ENCODE peak calls at places on chromosome 17, in nine cellular contexts. Z is testis, M is heart left ventricle, W is H1, T is HepG2, U is NB4, Y is Peyer's patch, P is body of pancreas, F is tibial nerve. N is an unnamed sample.

GRCh38 chr17:337022-337420 is 15.6 kb downstream of the RPH3AL start:
- DNase-seq in Z (no peak), M (no peak), W (no peak), T (no peak), U (no peak), Y (no peak), P (no peak), F (no peak), N (no peak)

GRCh38 chr17:81097943-81098308 is 63.0 kb downstream of the BAIAP2 start:
- DNase-seq in Z (no peak), M (no peak), W (no peak), T (peak; percentile 42), U (peak; percentile 82), Y (no peak), P (no peak), F (no peak), N (no peak)

GRCh38 chr17:80751070-80751459 is 206.4 kb downstream of the RPTOR start:
- DNase-seq in Z (no peak), M (no peak), W (no peak), T (no peak), U (no peak), Y (no peak), P (no peak), F (no peak), N (peak; percentile 89)

GRCh38 chr17:61275395-61275794 is 124.2 kb upstream of the TBX2 start:
- DNase-seq in Z (no peak), M (no peak), W (no peak), T (no peak), U (no peak), Y (no peak), P (no peak), F (no peak), N (no peak)

GRCh38 chr17:79942591-79943353 is 92.9 kb downstream of the TBC1D16 start:
- DNase-seq in Z (no peak), M (no peak), W (no peak), T (no peak), U (no peak), Y (peak; percentile 29), P (peak; percentile 15), F (no peak), N (peak; percentile 12)

GRCh38 chr17:51601622-51602261 is 341.4 kb downstream of the UTP18 start:
- DNase-seq in Z (no peak), M (no peak), W (no peak), T (no peak), U (peak; percentile 24), Y (no peak), P (no peak), F (no peak), N (no peak)

GRCh38 chr17:21017256-21017655 is 25.6 kb downstream of the USP22 start:
- DNase-seq in Z (no peak), M (no peak), W (no peak), T (no peak), U (no peak), Y (no peak), P (no peak), F (no peak), N (no peak)

GRCh38 chr17:67227488-67227887 is 17.5 kb downstream of the HELZ start:
- DNase-seq in Z (no peak), M (no peak), W (no peak), T (no peak), U (no peak), Y (no peak), P (no peak), F (no peak), N (no peak)

GRCh38 chr17:29760771-29761682 is 138.3 kb upstream of the CORO6 start:
- DNase-seq in Z (peak; percentile 89), M (peak; percentile 93), W (peak; percentile 82), T (peak; percentile 60), U (peak; percentile 93), Y (peak; percentile 94), P (peak; percentile 55), F (peak; percentile 83), N (peak; percentile 84)

GRCh38 chr17:18015603-18016002 is 23.4 kb downstream of the ATPAF2 start:
- DNase-seq in Z (no peak), M (no peak), W (no peak), T (no peak), U (no peak), Y (no peak), P (no peak), F (no peak), N (no peak)

GRCh38 chr17:80941743-80942211 is 49.9 kb upstream of the CHMP6 start:
- DNase-seq in Z (peak; percentile 68), M (no peak), W (no peak), T (no peak), U (no peak), Y (no peak), P (no peak), F (no peak), N (no peak)

GRCh38 chr17:9284884-9285283 is 263.6 kb downstream of the NTN1 start:
- DNase-seq in Z (no peak), M (peak; percentile 46), W (no peak), T (no peak), U (no peak), Y (no peak), P (no peak), F (peak; percentile 12), N (no peak)

GRCh38 chr17:4591529-4591928 is 7.2 kb downstream of the SMTNL2 start:
- DNase-seq in Z (no peak), M (no peak), W (no peak), T (no peak), U (peak; percentile 14), Y (no peak), P (no peak), F (no peak), N (peak; percentile 80)

GRCh38 chr17:43006639-43007551 is at the start of gene IFI35:
- DNase-seq in Z (peak; percentile 89), M (peak; percentile 89), W (peak; percentile 79), T (peak; percentile 83), U (peak; percentile 87), Y (peak; percentile 85), P (peak; percentile 87), F (peak; percentile 83), N (peak; percentile 77)
- TF ChIP-seq POLR2A in Z (no peak), M (peak; percentile 34), W (peak; percentile 52), T (peak; percentile 76), U (peak; percentile 34), Y (peak; percentile 69), P (peak; percentile 40), F (peak; percentile 57), N (peak; percentile 16)

GRCh38 chr17:28466521-28467048 is 6.9 kb upstream of the SLC13A2 start:
- DNase-seq in Z (peak; percentile 25), M (no peak), W (peak; percentile 24), T (no peak), U (no peak), Y (no peak), P (no peak), F (no peak), N (no peak)

GRCh38 chr17:28469376-28469775 is 4.1 kb upstream of the SLC13A2 start:
- DNase-seq in Z (no peak), M (no peak), W (peak; percentile 22), T (no peak), U (no peak), Y (no peak), P (no peak), F (no peak), N (no peak)

GRCh38 chr17:28467456-28468025 is 5.9 kb upstream of the SLC13A2 start:
- DNase-seq in Z (no peak), M (no peak), W (no peak), T (no peak), U (peak; percentile 73), Y (no peak), P (no peak), F (no peak), N (no peak)

GRCh38 chr17:28468781-28469180 is 4.7 kb upstream of the SLC13A2 start:
- DNase-seq in Z (no peak), M (no peak), W (no peak), T (no peak), U (no peak), Y (no peak), P (no peak), F (no peak), N (no peak)

DNA sequence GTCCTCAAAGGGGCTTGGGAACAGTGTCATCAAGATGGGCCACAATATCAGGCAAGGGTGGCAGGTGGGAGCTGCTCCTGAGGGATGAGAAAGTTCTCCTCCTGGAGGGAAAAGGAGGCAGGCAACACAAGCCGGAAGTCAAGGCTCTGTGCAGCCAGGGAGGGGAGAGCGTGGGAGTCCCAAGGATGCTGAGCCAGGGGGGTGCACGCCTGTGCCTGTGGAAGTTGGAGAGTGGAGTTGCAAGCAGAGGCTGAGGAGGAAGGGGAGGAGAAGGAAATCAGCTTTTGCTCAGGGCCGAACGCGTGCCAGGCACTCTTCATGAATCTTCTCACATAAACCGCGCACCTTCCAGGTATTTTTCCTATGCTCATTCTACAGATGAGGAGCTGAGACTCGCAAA is 7.4 kb upstream of the SLC13A2 start:
- DNase-seq in Z (no peak), M (no peak), W (peak; percentile 36), T (no peak), U (no peak), Y (no peak), P (no peak), F (no peak), N (no peak)
- TF ChIP-seq POLR2A in Z (no peak), M (no peak), W (no peak), T (no peak), U (no peak), Y (no peak), P (no peak), F (no peak), N (no peak)

DNA sequence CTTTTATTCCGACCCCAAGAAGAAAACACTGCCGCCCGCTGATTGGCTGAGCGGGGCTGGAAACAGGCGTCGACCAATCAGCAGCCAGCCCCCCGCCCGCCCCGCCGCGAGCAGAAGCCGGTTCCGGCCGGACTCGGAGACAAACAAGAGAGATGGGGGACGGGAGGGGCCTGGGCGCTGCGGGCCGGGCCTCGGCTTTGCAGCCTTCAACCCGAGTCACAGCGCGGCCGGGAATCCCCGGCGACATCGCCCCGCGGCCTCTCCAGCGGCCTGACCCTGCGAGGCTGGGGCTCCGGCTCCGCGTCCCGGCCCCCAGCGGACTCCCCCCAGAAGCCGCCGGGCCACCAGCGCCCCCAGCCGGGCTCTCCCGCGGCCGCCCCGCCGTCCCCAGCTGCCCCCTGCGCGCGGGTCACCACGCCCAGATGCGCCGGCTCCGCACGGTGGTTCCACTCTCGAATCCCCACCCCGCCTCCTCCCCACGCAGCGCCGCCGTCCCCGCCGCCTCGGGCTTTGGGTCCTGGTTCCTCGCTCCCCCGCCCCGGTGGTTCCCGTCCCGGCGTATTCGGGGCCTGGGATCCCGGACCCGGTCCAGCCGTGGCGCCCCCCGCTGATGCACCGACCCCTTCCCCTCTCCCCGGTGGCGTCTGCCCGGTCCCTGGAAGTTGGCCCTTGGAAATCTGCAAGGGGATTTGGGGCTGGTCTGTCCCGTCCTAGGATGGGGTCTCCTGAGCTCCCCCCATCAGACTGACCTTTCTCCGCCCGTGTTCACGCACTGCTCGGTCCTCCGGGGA is 417 bp upstream of the SLC43A2 start:
- DNase-seq in Z (peak; percentile 97), M (peak; percentile 97), W (peak; percentile 95), T (peak; percentile 91), U (no peak), Y (peak; percentile 98), P (peak; percentile 90), F (peak; percentile 95), N (peak; percentile 92)
- TF ChIP-seq POLR2A in Z (no peak), M (peak; percentile 79), W (peak; percentile 72), T (no peak), U (no peak), Y (peak; percentile 50), P (peak; percentile 47), F (peak; percentile 82), N (peak; percentile 69)

DNA sequence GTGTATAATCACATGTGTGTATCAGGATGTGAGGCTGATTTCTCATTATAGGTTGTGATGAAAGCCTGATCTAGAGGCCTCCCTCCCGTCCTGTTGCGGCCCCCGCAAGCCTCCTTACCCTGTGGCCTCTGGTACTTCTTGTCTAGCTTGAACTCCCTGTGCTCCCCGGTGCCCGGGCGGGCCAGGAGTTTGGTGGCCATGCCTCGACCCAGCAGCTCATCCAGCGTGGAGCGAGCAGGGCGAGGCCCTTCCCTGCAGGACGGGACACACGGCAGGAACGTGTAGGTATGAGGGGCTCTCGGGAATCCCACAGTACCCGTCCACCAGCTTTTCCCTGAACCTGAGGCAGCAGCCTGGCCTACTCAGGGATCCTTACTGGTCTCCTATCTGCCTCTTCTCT is 14.9 kb downstream of the FBF1 start:
- DNase-seq in Z (no peak), M (no peak), W (no peak), T (no peak), U (no peak), Y (no peak), P (no peak), F (no peak), N (no peak)
- TF ChIP-seq POLR2A in Z (no peak), M (no peak), W (no peak), T (no peak), U (no peak), Y (no peak), P (no peak), F (no peak), N (no peak)